ENCODE peak calls at places on chromosomes 13 and 19, in five cellular contexts. One of them, this sample, is unnamed.

GRCh38 chr19:39408392-39409206 is 2.0 kb downstream of the ZFP36 start:
- DNase-seq in non-pigmented ciliary epithelial cell: no peak
- DNase-seq in frontal cortex: no peak
- DNase-seq in SK-MEL-5: peak; percentile 41
- DNase-seq in stimulated activated CD4-positive, alpha-beta T cell treated with anti-CD3 and anti-CD28 coated beads, Interleukin-15, amount 100 ng/mL, for 1 hour: peak; percentile 27
- DNase-seq in this sample: no peak

GRCh38 chr19:16330368-16330801 is 5.8 kb downstream of the KLF2 start:
- DNase-seq in non-pigmented ciliary epithelial cell: no peak
- DNase-seq in frontal cortex: no peak
- DNase-seq in SK-MEL-5: no peak
- DNase-seq in stimulated activated CD4-positive, alpha-beta T cell treated with anti-CD3 and anti-CD28 coated beads, Interleukin-15, amount 100 ng/mL, for 1 hour: peak; percentile 90
- DNase-seq in this sample: no peak

GRCh38 chr13:94408300-94409036 is 71.0 kb downstream of the DCT start:
- DNase-seq in non-pigmented ciliary epithelial cell: no peak
- DNase-seq in frontal cortex: no peak
- DNase-seq in SK-MEL-5: no peak
- DNase-seq in stimulated activated CD4-positive, alpha-beta T cell treated with anti-CD3 and anti-CD28 coated beads, Interleukin-15, amount 100 ng/mL, for 1 hour: no peak
- DNase-seq in this sample: no peak

GRCh38 chr13:88074794-88075509 is 403.8 kb downstream of the SLITRK5 start:
- DNase-seq in non-pigmented ciliary epithelial cell: no peak
- DNase-seq in frontal cortex: no peak
- DNase-seq in SK-MEL-5: no peak
- DNase-seq in stimulated activated CD4-positive, alpha-beta T cell treated with anti-CD3 and anti-CD28 coated beads, Interleukin-15, amount 100 ng/mL, for 1 hour: no peak
- DNase-seq in this sample: no peak

GRCh38 chr19:971795-972194 is 12.3 kb upstream of the WDR18 start:
- DNase-seq in non-pigmented ciliary epithelial cell: no peak
- DNase-seq in frontal cortex: no peak
- DNase-seq in SK-MEL-5: no peak
- DNase-seq in stimulated activated CD4-positive, alpha-beta T cell treated with anti-CD3 and anti-CD28 coated beads, Interleukin-15, amount 100 ng/mL, for 1 hour: no peak
- DNase-seq in this sample: no peak

GRCh38 chr13:99033814-99034213 is 56.0 kb upstream of the DOCK9 start:
- DNase-seq in non-pigmented ciliary epithelial cell: no peak
- DNase-seq in frontal cortex: peak; percentile 20
- DNase-seq in SK-MEL-5: peak; percentile 69
- DNase-seq in stimulated activated CD4-positive, alpha-beta T cell treated with anti-CD3 and anti-CD28 coated beads, Interleukin-15, amount 100 ng/mL, for 1 hour: no peak
- DNase-seq in this sample: no peak

GRCh38 chr13:95676100-95676774 is 702 bp upstream of the DNAJC3 start:
- DNase-seq in non-pigmented ciliary epithelial cell: no peak
- DNase-seq in frontal cortex: peak; percentile 31
- DNase-seq in SK-MEL-5: peak; percentile 44
- DNase-seq in stimulated activated CD4-positive, alpha-beta T cell treated with anti-CD3 and anti-CD28 coated beads, Interleukin-15, amount 100 ng/mL, for 1 hour: no peak
- DNase-seq in this sample: no peak

GRCh38 chr13:112071011-112071901 is 4.3 kb downstream of the SOX1 start:
- DNase-seq in non-pigmented ciliary epithelial cell: no peak
- DNase-seq in frontal cortex: peak; percentile 29
- DNase-seq in SK-MEL-5: no peak
- DNase-seq in stimulated activated CD4-positive, alpha-beta T cell treated with anti-CD3 and anti-CD28 coated beads, Interleukin-15, amount 100 ng/mL, for 1 hour: no peak
- DNase-seq in this sample: no peak

GRCh38 chr13:82480415-82480814 is 1401.9 kb downstream of the SLITRK1 start:
- DNase-seq in non-pigmented ciliary epithelial cell: no peak
- DNase-seq in frontal cortex: no peak
- DNase-seq in SK-MEL-5: peak; percentile 48
- DNase-seq in stimulated activated CD4-positive, alpha-beta T cell treated with anti-CD3 and anti-CD28 coated beads, Interleukin-15, amount 100 ng/mL, for 1 hour: no peak
- DNase-seq in this sample: no peak

GRCh38 chr13:79989251-79989661 is 351.7 kb downstream of the SPRY2 start:
- DNase-seq in non-pigmented ciliary epithelial cell: no peak
- DNase-seq in frontal cortex: no peak
- DNase-seq in SK-MEL-5: no peak
- DNase-seq in stimulated activated CD4-positive, alpha-beta T cell treated with anti-CD3 and anti-CD28 coated beads, Interleukin-15, amount 100 ng/mL, for 1 hour: no peak
- DNase-seq in this sample: no peak

GRCh38 chr13:36831291-36831690 is 12.3 kb downstream of the RFXAP start:
- DNase-seq in non-pigmented ciliary epithelial cell: no peak
- DNase-seq in frontal cortex: no peak
- DNase-seq in SK-MEL-5: no peak
- DNase-seq in stimulated activated CD4-positive, alpha-beta T cell treated with anti-CD3 and anti-CD28 coated beads, Interleukin-15, amount 100 ng/mL, for 1 hour: no peak
- DNase-seq in this sample: no peak

GRCh38 chr13:101289764-101290163 is 126.5 kb downstream of the NALCN start:
- DNase-seq in non-pigmented ciliary epithelial cell: no peak
- DNase-seq in frontal cortex: no peak
- DNase-seq in SK-MEL-5: peak; percentile 35
- DNase-seq in stimulated activated CD4-positive, alpha-beta T cell treated with anti-CD3 and anti-CD28 coated beads, Interleukin-15, amount 100 ng/mL, for 1 hour: no peak
- DNase-seq in this sample: peak; percentile 5

GRCh38 chr19:27793644-27794443 is 1419.1 kb downstream of the UQCRFS1 start:
- DNase-seq in non-pigmented ciliary epithelial cell: peak; percentile 76
- DNase-seq in frontal cortex: peak; percentile 76
- DNase-seq in SK-MEL-5: peak; percentile 94
- DNase-seq in stimulated activated CD4-positive, alpha-beta T cell treated with anti-CD3 and anti-CD28 coated beads, Interleukin-15, amount 100 ng/mL, for 1 hour: peak; percentile 81
- DNase-seq in this sample: peak; percentile 92

GRCh38 chr19:18589380-18590272 is 1.0 kb downstream of the REX1BD start:
- DNase-seq in non-pigmented ciliary epithelial cell: no peak
- DNase-seq in frontal cortex: peak; percentile 46
- DNase-seq in SK-MEL-5: peak; percentile 78
- DNase-seq in stimulated activated CD4-positive, alpha-beta T cell treated with anti-CD3 and anti-CD28 coated beads, Interleukin-15, amount 100 ng/mL, for 1 hour: peak; percentile 46
- DNase-seq in this sample: peak; percentile 34

GRCh38 chr13:29923554-29924481 is 73.4 kb upstream of the UBL3 start:
- DNase-seq in non-pigmented ciliary epithelial cell: peak; percentile 92
- DNase-seq in frontal cortex: no peak
- DNase-seq in SK-MEL-5: peak; percentile 88
- DNase-seq in stimulated activated CD4-positive, alpha-beta T cell treated with anti-CD3 and anti-CD28 coated beads, Interleukin-15, amount 100 ng/mL, for 1 hour: peak; percentile 12
- DNase-seq in this sample: no peak

GRCh38 chr13:33454844-33455256 is 169.3 kb upstream of the STARD13 start:
- DNase-seq in non-pigmented ciliary epithelial cell: no peak
- DNase-seq in frontal cortex: no peak
- DNase-seq in SK-MEL-5: no peak
- DNase-seq in stimulated activated CD4-positive, alpha-beta T cell treated with anti-CD3 and anti-CD28 coated beads, Interleukin-15, amount 100 ng/mL, for 1 hour: no peak
- DNase-seq in this sample: no peak

GRCh38 chr19:50427997-50428425 is 4.7 kb upstream of the MYBPC2 start:
- DNase-seq in non-pigmented ciliary epithelial cell: peak; percentile 49
- DNase-seq in frontal cortex: peak; percentile 49
- DNase-seq in SK-MEL-5: peak; percentile 41
- DNase-seq in stimulated activated CD4-positive, alpha-beta T cell treated with anti-CD3 and anti-CD28 coated beads, Interleukin-15, amount 100 ng/mL, for 1 hour: no peak
- DNase-seq in this sample: peak; percentile 59

GRCh38 chr13:68026077-68026476 is 795.9 kb upstream of the PCDH9 start:
- DNase-seq in non-pigmented ciliary epithelial cell: no peak
- DNase-seq in frontal cortex: no peak
- DNase-seq in SK-MEL-5: no peak
- DNase-seq in stimulated activated CD4-positive, alpha-beta T cell treated with anti-CD3 and anti-CD28 coated beads, Interleukin-15, amount 100 ng/mL, for 1 hour: no peak
- DNase-seq in this sample: no peak

GRCh38 chr19:31781542-31781941 is 432.3 kb upstream of the TSHZ3 start:
- DNase-seq in non-pigmented ciliary epithelial cell: no peak
- DNase-seq in frontal cortex: no peak
- DNase-seq in SK-MEL-5: no peak
- DNase-seq in stimulated activated CD4-positive, alpha-beta T cell treated with anti-CD3 and anti-CD28 coated beads, Interleukin-15, amount 100 ng/mL, for 1 hour: no peak
- DNase-seq in this sample: no peak

GRCh38 chr13:59494560-59494970 is 669.2 kb downstream of the DIAPH3 start:
- DNase-seq in non-pigmented ciliary epithelial cell: peak; percentile 68
- DNase-seq in frontal cortex: no peak
- DNase-seq in SK-MEL-5: no peak
- DNase-seq in stimulated activated CD4-positive, alpha-beta T cell treated with anti-CD3 and anti-CD28 coated beads, Interleukin-15, amount 100 ng/mL, for 1 hour: no peak
- DNase-seq in this sample: no peak

GRCh38 chr13:100461309-100462035 is 127.1 kb downstream of the GGACT start:
- DNase-seq in non-pigmented ciliary epithelial cell: no peak
- DNase-seq in frontal cortex: no peak
- DNase-seq in SK-MEL-5: no peak
- DNase-seq in stimulated activated CD4-positive, alpha-beta T cell treated with anti-CD3 and anti-CD28 coated beads, Interleukin-15, amount 100 ng/mL, for 1 hour: no peak
- DNase-seq in this sample: no peak

GRCh38 chr13:70339738-70340137 is 231.5 kb upstream of the KLHL1 start:
- DNase-seq in non-pigmented ciliary epithelial cell: no peak
- DNase-seq in frontal cortex: no peak
- DNase-seq in SK-MEL-5: peak; percentile 78
- DNase-seq in stimulated activated CD4-positive, alpha-beta T cell treated with anti-CD3 and anti-CD28 coated beads, Interleukin-15, amount 100 ng/mL, for 1 hour: no peak
- DNase-seq in this sample: no peak

GRCh38 chr19:49479975-49480628 is 6.1 kb downstream of the FLT3LG start:
- DNase-seq in non-pigmented ciliary epithelial cell: no peak
- DNase-seq in frontal cortex: no peak
- DNase-seq in SK-MEL-5: no peak
- DNase-seq in stimulated activated CD4-positive, alpha-beta T cell treated with anti-CD3 and anti-CD28 coated beads, Interleukin-15, amount 100 ng/mL, for 1 hour: no peak
- DNase-seq in this sample: no peak

GRCh38 chr13:100513987-100514670 is 74.5 kb downstream of the GGACT start:
- DNase-seq in non-pigmented ciliary epithelial cell: no peak
- DNase-seq in frontal cortex: no peak
- DNase-seq in SK-MEL-5: no peak
- DNase-seq in stimulated activated CD4-positive, alpha-beta T cell treated with anti-CD3 and anti-CD28 coated beads, Interleukin-15, amount 100 ng/mL, for 1 hour: no peak
- DNase-seq in this sample: no peak

GRCh38 chr13:99406799-99407201 is 94.5 kb upstream of the TM9SF2 start:
- DNase-seq in non-pigmented ciliary epithelial cell: no peak
- DNase-seq in frontal cortex: no peak
- DNase-seq in SK-MEL-5: no peak
- DNase-seq in stimulated activated CD4-positive, alpha-beta T cell treated with anti-CD3 and anti-CD28 coated beads, Interleukin-15, amount 100 ng/mL, for 1 hour: no peak
- DNase-seq in this sample: no peak

GRCh38 chr19:21130097-21130775 is 11.6 kb upstream of the ZNF431 start:
- DNase-seq in non-pigmented ciliary epithelial cell: no peak
- DNase-seq in frontal cortex: no peak
- DNase-seq in SK-MEL-5: no peak
- DNase-seq in stimulated activated CD4-positive, alpha-beta T cell treated with anti-CD3 and anti-CD28 coated beads, Interleukin-15, amount 100 ng/mL, for 1 hour: no peak
- DNase-seq in this sample: no peak

GRCh38 chr19:47445937-47446402 is 25.7 kb downstream of the SLC8A2 start:
- DNase-seq in non-pigmented ciliary epithelial cell: no peak
- DNase-seq in frontal cortex: no peak
- DNase-seq in SK-MEL-5: peak; percentile 55
- DNase-seq in stimulated activated CD4-positive, alpha-beta T cell treated with anti-CD3 and anti-CD28 coated beads, Interleukin-15, amount 100 ng/mL, for 1 hour: peak; percentile 57
- DNase-seq in this sample: no peak

This sample was measured in substantia nigra.